ENCODE peak calls at places on chromosomes 12 and 14, in five cellular contexts. O, P, X, J and G are unnamed samples.
A peak's percentile ranks its signal among the peaks of the same experiment; 100 is the strongest.

GRCh38 chr12:11431486-11431885 is 36.1 kb upstream of the PRB2 start:
- DNase-seq in O (no peak), P (no peak), X (no peak), J (no peak), G (no peak)

GRCh38 chr14:32933623-32933942 is 5.1 kb upstream of the NPAS3 start:
- DNase-seq in O (no peak), P (peak; percentile 58), X (no peak), J (no peak), G (no peak)

GRCh38 chr14:95858893-95859292 is 17.7 kb upstream of the TUNAR start:
- DNase-seq in O (no peak), P (no peak), X (no peak), J (no peak), G (no peak)

GRCh38 chr14:59349154-59349772 is 115.9 kb downstream of the GPR135 start:
- DNase-seq in O (no peak), P (no peak), X (no peak), J (no peak), G (no peak)

GRCh38 chr12:48693572-48693971 is 11.5 kb upstream of the KANSL2 start:
- DNase-seq in O (no peak), P (no peak), X (no peak), J (no peak), G (no peak)

GRCh38 chr12:109879332-109880048 is 851 bp downstream of the GLTP start:
- DNase-seq in O (no peak), P (peak; percentile 32), X (no peak), J (no peak), G (no peak)

GRCh38 chr14:22849212-22849819 is 12.9 kb downstream of the MMP14 start:
- DNase-seq in O (peak; percentile 50), P (no peak), X (no peak), J (peak; percentile 29), G (no peak)

GRCh38 chr12:119630223-119630781 is 36.7 kb downstream of the TMEM233 start:
- DNase-seq in O (no peak), P (no peak), X (no peak), J (no peak), G (no peak)

GRCh38 chr14:65453807-65454480 is 41.4 kb downstream of the FUT8 start:
- DNase-seq in O (no peak), P (no peak), X (no peak), J (no peak), G (no peak)

GRCh38 chr12:53964315-53964713 is 8.6 kb upstream of the HOXC11 start:
- DNase-seq in O (no peak), P (no peak), X (no peak), J (no peak), G (no peak)

GRCh38 chr12:57889541-57889989 is 43.0 kb upstream of the CTDSP2 start:
- DNase-seq in O (peak; percentile 54), P (peak; percentile 34), X (no peak), J (peak; percentile 71), G (peak; percentile 70)

GRCh38 chr12:47725893-47726292 is 603 bp upstream of the ENDOU start:
- DNase-seq in O (no peak), P (no peak), X (no peak), J (no peak), G (no peak)

GRCh38 chr12:131055093-131055465 is 101.4 kb downstream of the ADGRD1 start:
- DNase-seq in O (no peak), P (no peak), X (no peak), J (no peak), G (no peak)

GRCh38 chr12:15787801-15788200 is 1.4 kb downstream of the EPS8 start:
- DNase-seq in O (no peak), P (no peak), X (no peak), J (no peak), G (no peak)

GRCh38 chr14:69046468-69046867 is 67.4 kb upstream of the ACTN1 start:
- DNase-seq in O (no peak), P (no peak), X (no peak), J (peak; percentile 22), G (no peak)

GRCh38 chr14:52458721-52459085 is 93.6 kb downstream of the TXNDC16 start:
- DNase-seq in O (no peak), P (no peak), X (no peak), J (no peak), G (no peak)

GRCh38 chr12:12319501-12320322 is 30.3 kb downstream of the MANSC1 start:
- DNase-seq in O (no peak), P (no peak), X (no peak), J (peak; percentile 22), G (no peak)

GRCh38 chr12:115000038-115000437 is 316.1 kb upstream of the TBX3 start:
- DNase-seq in O (no peak), P (no peak), X (no peak), J (no peak), G (no peak)

GRCh38 chr12:58387199-58387598 is 445.8 kb downstream of the ATP23 start:
- DNase-seq in O (no peak), P (no peak), X (no peak), J (no peak), G (no peak)

DNA sequence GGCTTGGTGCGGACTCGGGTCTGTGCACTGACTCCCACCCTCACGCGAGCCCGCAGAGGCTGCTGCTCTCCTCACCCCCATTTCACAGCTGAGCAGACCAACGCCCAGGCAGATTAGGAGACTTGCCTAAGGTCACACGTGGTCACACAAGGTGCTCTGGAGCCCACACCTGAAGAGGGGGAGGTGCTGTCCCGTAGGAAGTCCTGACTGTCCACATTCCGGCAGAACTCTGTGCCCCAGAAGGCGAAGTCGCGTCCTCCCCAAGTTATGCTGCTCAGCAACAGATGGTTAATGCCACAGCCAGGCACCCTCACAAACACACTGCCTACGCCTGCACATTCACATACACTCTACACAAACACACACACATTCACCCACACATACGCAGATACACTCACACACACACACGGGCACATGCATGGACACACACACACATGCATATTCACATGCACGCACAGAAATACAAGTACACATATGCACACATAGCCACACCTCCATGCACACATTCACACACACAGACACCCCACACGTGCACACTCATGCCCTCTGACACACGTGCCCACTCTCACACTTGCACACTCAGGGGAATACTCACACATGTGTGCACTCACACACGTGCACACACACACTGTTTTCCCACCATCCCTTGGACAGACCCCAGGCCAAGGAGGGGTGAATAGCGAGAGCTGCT is 4.0 kb downstream of the C14orf180 start:
- DNase-seq in O (no peak), P (no peak), X (no peak), J (no peak), G (no peak)
- H3K27me3 ChIP-seq in O (no peaks in the 10 kb centered on the region), P (no peaks in the 10 kb centered on the region), X (no peaks in the 10 kb centered on the region), J (peaks cover 2% of the 10 kb centered on the region), G (peaks cover 9% of the 10 kb centered on the region)

GRCh38 chr14:99259327-99259726 is 12.7 kb downstream of the BCL11B start:
- DNase-seq in O (no peak), P (no peak), X (no peak), J (no peak), G (no peak)

GRCh38 chr14:99260116-99260515 is 11.9 kb downstream of the BCL11B start:
- DNase-seq in O (no peak), P (no peak), X (no peak), J (no peak), G (no peak)

GRCh38 chr14:99261916-99262787 is 9.8 kb downstream of the BCL11B start:
- DNase-seq in O (no peak), P (no peak), X (no peak), J (peak; percentile 57), G (no peak)

GRCh38 chr14:99258884-99259283 is 13.1 kb downstream of the BCL11B start:
- DNase-seq in O (no peak), P (no peak), X (no peak), J (no peak), G (no peak)

DNA sequence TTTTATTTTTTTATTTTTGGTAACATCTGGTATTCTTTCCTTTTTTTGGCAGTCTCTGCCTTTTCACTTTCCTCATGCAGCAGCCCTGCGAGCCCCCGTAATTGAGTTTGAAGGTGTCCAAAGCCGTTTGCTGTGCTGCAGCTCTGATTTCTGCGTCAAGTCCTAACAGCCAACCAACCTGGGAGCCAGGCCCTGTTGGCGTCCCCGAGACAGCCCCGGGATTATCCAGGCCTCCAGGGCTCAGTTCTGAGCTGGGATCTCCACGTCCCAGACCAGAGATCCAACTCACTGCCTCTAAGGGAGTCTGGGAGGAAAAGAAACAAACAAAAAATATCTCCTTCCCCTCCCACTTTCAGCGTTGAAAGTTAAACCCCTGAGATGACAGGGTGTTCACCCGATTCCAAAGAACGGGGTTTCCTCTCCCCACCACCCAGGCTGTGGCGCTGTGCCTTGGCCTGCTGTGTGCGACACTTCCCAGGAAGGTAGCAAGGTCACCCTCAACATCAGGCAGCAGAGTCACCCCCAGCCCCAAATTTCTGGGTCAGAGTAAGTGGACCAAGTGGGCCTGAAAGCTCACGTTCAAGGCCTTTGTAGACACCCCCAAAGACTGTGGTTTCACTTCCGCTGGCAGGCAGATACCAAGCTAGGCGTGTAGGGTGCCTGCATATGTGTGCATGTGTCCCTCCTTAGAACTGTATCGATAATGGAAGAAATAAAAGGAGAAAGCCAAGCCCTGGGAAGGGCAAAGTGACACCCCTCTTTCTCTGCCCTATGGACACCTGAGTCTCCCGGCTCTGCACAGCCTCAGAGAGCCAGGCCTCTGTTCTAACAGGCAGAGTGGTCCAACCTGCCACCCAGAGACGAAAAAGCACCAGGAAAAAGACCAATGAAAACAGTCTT is 11.1 kb downstream of the BCL11B start:
- DNase-seq in O (no peak), P (peak; percentile 33), X (no peak), J (no peak), G (no peak)
- H3K27me3 ChIP-seq in O (peaks cover 17% of the 10 kb centered on the region), P (peaks cover 52% of the 10 kb centered on the region), X (no peaks in the 10 kb centered on the region), J (peaks cover 29% of the 10 kb centered on the region), G (peaks cover 10% of the 10 kb centered on the region)

DNA sequence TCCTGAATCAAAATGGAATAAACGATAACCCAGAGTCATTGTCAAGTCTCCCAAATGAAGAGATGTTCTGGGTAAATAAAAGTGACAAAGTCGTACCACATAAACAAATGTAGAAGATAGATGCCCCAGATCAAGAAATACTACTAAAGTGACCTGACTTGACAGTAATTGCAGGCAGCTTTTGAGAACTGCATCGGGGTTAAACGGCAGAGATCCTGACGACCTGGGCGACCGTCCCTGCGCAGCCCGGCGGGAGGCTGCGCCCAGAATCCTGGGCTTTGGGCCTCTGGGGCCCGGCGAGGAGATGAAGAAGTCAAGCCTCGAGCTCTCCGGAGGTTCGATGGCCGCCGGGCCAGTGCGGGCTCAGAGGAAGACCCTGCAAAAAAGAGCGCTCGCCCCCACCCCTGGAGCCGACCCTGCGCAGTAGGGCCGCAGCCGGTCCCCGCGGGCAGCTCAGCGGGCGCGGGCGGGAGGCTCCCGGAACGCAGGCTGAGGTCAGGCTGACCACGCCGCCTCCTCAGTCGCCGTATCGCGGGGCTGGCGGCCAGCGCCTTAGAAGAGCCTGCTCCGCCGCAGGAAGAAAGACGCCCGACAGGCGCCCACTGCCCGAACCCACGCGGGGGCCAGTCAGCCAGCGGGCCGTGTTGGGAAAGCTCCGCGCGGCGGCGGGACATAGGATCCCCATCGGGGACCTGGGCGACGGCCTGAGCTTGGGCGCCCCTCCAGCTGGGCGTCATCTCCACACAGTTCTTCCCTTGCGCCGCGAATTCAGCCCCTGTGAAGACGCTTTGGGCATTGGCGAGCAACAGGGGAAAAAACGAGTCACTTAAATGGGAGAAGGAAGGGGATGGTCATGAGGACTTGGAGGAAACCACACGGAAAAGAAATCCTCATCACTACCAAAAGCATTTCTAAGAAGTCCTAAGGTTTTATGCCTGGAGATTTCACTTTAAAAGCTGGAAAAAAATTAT is 16.0 kb downstream of the NKX2-1 start:
- DNase-seq in O (no peak), P (peak; percentile 79), X (no peak), J (no peak), G (no peak)
- H3K27me3 ChIP-seq in O (peaks cover 89% of the 10 kb centered on the region), P (peaks cover 100% of the 10 kb centered on the region), X (peaks cover 5% of the 10 kb centered on the region), J (peaks cover 100% of the 10 kb centered on the region), G (peaks cover 65% of the 10 kb centered on the region)

DNA sequence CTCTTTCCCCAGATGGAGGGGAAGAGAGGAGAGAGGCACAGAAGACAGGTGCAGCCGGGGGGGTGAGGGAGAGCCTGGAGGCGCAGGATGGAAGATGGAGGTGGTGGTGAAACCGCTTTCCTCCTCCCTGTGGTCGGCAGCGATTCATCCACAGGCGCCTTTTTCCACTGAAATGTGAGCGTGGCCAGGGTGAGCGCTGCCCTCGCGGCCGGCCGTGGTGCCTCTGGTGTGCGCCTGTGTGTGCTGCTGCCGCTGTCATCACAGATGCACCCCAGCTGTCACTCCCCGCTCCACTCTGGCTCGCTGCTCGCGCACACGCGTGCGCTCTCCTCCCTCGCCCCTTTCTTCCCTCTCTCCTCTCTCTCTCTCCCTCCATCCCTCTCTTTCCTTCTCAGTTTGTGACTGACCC is at the start of gene LRTM2:
- DNase-seq in O (no peak), P (no peak), X (no peak), J (no peak), G (no peak)
- H3K27me3 ChIP-seq in O (peaks cover 43% of the 10 kb centered on the region), P (peaks cover 44% of the 10 kb centered on the region), X (no peaks in the 10 kb centered on the region), J (peaks cover 57% of the 10 kb centered on the region), G (peaks cover 80% of the 10 kb centered on the region)